ENCODE peak calls at places on chromosomes 13 and 19, in nine cellular contexts. M, W, I, V, N, B, F, P and X are unnamed samples. For H3K27me3, the result is how much of the 10 kb centered on the place peaks cover.

GRCh38 chr13:41428155-41428554 is 29.2 kb upstream of the RGCC start:
- DNase-seq in M (no peak), W (peak), I (no peak), V (no peak), N (peak), B (no peak), F (no peak), P (no peak), X (no peak)

GRCh38 chr13:104648291-104648690 is 1582.1 kb upstream of the SLC10A2 start:
- DNase-seq in M (no peak), W (no peak), I (no peak), V (no peak), N (no peak), B (no peak), F (no peak), P (no peak), X (no peak)

GRCh38 chr13:94209110-94209509 is 270.4 kb downstream of the DCT start:
- DNase-seq in M (no peak), W (no peak), I (no peak), V (no peak), N (no peak), B (no peak), F (peak), P (no peak), X (no peak)

GRCh38 chr19:13619203-13619632 is 112.9 kb upstream of the CACNA1A start:
- DNase-seq in M (no peak), W (no peak), I (no peak), V (no peak), N (no peak), B (no peak), F (no peak), P (no peak), X (no peak)

GRCh38 chr13:73492811-73493210 is 434.0 kb downstream of the KLF5 start:
- DNase-seq in M (no peak), W (no peak), I (no peak), V (no peak), N (no peak), B (no peak), F (peak), P (no peak), X (no peak)

GRCh38 chr19:10961073-10961762 is 388 bp downstream of the SMARCA4 start:
- DNase-seq in M (no peak), W (peak), I (peak), V (peak), N (peak), B (peak), F (peak), P (no peak), X (no peak)

GRCh38 chr19:1027953-1028902 is 1.8 kb downstream of the CNN2 start:
- DNase-seq in M (peak), W (peak), I (no peak), V (peak), N (peak), B (peak), F (peak), P (no peak), X (no peak)

GRCh38 chr13:45775401-45775963 is 73.4 kb downstream of the CBY2 start:
- DNase-seq in M (no peak), W (no peak), I (no peak), V (no peak), N (no peak), B (no peak), F (no peak), P (no peak), X (no peak)

GRCh38 chr19:18763674-18764590 is 27.2 kb downstream of the COMP start:
- DNase-seq in M (no peak), W (peak), I (no peak), V (peak), N (no peak), B (no peak), F (no peak), P (no peak), X (no peak)

GRCh38 chr19:1098177-1099051 is 3.2 kb upstream of the POLR2E start:
- DNase-seq in M (no peak), W (peak), I (no peak), V (peak), N (no peak), B (peak), F (no peak), P (peak), X (no peak)

GRCh38 chr13:98453254-98453843 is 123.6 kb downstream of the STK24 start:
- DNase-seq in M (no peak), W (no peak), I (no peak), V (no peak), N (no peak), B (no peak), F (no peak), P (no peak), X (no peak)

GRCh38 chr13:28584873-28585317 is 74.0 kb upstream of the POMP start:
- DNase-seq in M (no peak), W (no peak), I (no peak), V (no peak), N (no peak), B (no peak), F (peak), P (no peak), X (no peak)

GRCh38 chr13:84940801-84941200 is 858.4 kb downstream of the SLITRK6 start:
- DNase-seq in M (no peak), W (no peak), I (no peak), V (no peak), N (no peak), B (no peak), F (no peak), P (no peak), X (no peak)

GRCh38 chr19:12800873-12801465 is 631 bp downstream of the PRDX2 start:
- DNase-seq in M (no peak), W (peak), I (no peak), V (no peak), N (no peak), B (no peak), F (no peak), P (no peak), X (no peak)

GRCh38 chr13:110629735-110630134 is 14.4 kb downstream of the NAXD start:
- DNase-seq in M (no peak), W (no peak), I (no peak), V (no peak), N (no peak), B (no peak), F (no peak), P (no peak), X (no peak)

GRCh38 chr13:65926750-65927171 is 1303.4 kb downstream of the PCDH9 start:
- DNase-seq in M (no peak), W (peak), I (no peak), V (peak), N (peak), B (peak), F (no peak), P (peak), X (peak)

GRCh38 chr13:95155504-95155903 is 145.7 kb downstream of the ABCC4 start:
- DNase-seq in M (no peak), W (no peak), I (no peak), V (no peak), N (no peak), B (no peak), F (no peak), P (no peak), X (no peak)

GRCh38 chr13:40640845-40641458 is 25.5 kb downstream of the FOXO1 start:
- DNase-seq in M (no peak), W (no peak), I (no peak), V (no peak), N (no peak), B (no peak), F (no peak), P (no peak), X (no peak)

GRCh38 chr19:5072115-5072514 is 103.2 kb downstream of the KDM4B start:
- DNase-seq in M (no peak), W (no peak), I (no peak), V (no peak), N (no peak), B (no peak), F (no peak), P (no peak), X (no peak)

GRCh38 chr13:112572408-112572807 is 15.5 kb downstream of the TUBGCP3 start:
- DNase-seq in M (no peak), W (no peak), I (no peak), V (no peak), N (no peak), B (no peak), F (peak), P (no peak), X (no peak)

GRCh38 chr13:26872444-26873173 is 112.0 kb upstream of the GPR12 start:
- DNase-seq in M (no peak), W (no peak), I (no peak), V (no peak), N (peak), B (peak), F (peak), P (peak), X (peak)

GRCh38 chr19:49231804-49232203 is 74.2 kb downstream of the TRPM4 start:
- DNase-seq in M (no peak), W (no peak), I (no peak), V (no peak), N (no peak), B (no peak), F (no peak), P (no peak), X (no peak)

GRCh38 chr13:97076898-97077297 is 82.6 kb upstream of the OXGR1 start:
- DNase-seq in M (peak), W (no peak), I (no peak), V (no peak), N (no peak), B (no peak), F (peak), P (no peak), X (no peak)

GRCh38 chr13:45333973-45334922 is 6.7 kb downstream of the TPT1 start:
- DNase-seq in M (no peak), W (no peak), I (no peak), V (no peak), N (no peak), B (no peak), F (no peak), P (no peak), X (no peak)

GRCh38 chr19:11887618-11888531 is at the start of gene ZNF69:
- DNase-seq in M (peak), W (peak), I (peak), V (peak), N (peak), B (peak), F (peak), P (peak), X (peak)

GRCh38 chr13:113980489-113981064 is 6.7 kb upstream of the C13orf46 start:
- DNase-seq in M (no peak), W (peak), I (no peak), V (peak), N (no peak), B (no peak), F (no peak), P (peak), X (no peak)

GRCh38 chr13:97223711-97224461 is 1.8 kb downstream of the MBNL2 start:
- DNase-seq in M (peak), W (no peak), I (no peak), V (no peak), N (peak), B (peak), F (peak), P (peak), X (no peak)

GRCh38 chr13:34416833-34417425 is 525.1 kb upstream of the NBEA start:
- DNase-seq in M (peak), W (no peak), I (no peak), V (no peak), N (peak), B (peak), F (peak), P (no peak), X (no peak)

GRCh38 chr13:23656637-23657036 is 86.4 kb downstream of the TNFRSF19 start:
- DNase-seq in M (no peak), W (no peak), I (no peak), V (no peak), N (peak), B (peak), F (peak), P (no peak), X (no peak)

GRCh38 chr13:37526710-37527446 is 71.7 kb downstream of the POSTN start:
- DNase-seq in M (no peak), W (no peak), I (no peak), V (no peak), N (peak), B (no peak), F (peak), P (no peak), X (no peak)

GRCh38 chr19:38735257-38735686 is 9.0 kb downstream of the CAPN12 start:
- DNase-seq in M (no peak), W (peak), I (no peak), V (peak), N (peak), B (no peak), F (no peak), P (peak), X (no peak)

GRCh38 chr19:33804021-33804799 is 7.5 kb downstream of the KCTD15 start:
- DNase-seq in M (peak), W (peak), I (peak), V (no peak), N (peak), B (peak), F (peak), P (peak), X (no peak)

GRCh38 chr13:29511439-29511814 is 84.1 kb downstream of the SLC7A1 start:
- DNase-seq in M (no peak), W (no peak), I (no peak), V (peak), N (no peak), B (no peak), F (no peak), P (no peak), X (no peak)

GRCh38 chr19:21610787-21611186 is 105.4 kb downstream of the ZNF429 start:
- DNase-seq in M (no peak), W (no peak), I (no peak), V (no peak), N (no peak), B (no peak), F (no peak), P (no peak), X (no peak)

GRCh38 chr19:52070496-52070895 is 21.9 kb upstream of the ZNF432 start:
- DNase-seq in M (no peak), W (no peak), I (no peak), V (no peak), N (no peak), B (no peak), F (peak), P (no peak), X (no peak)

GRCh38 chr13:99312493-99312883 is 5.3 kb upstream of the GPR183 start:
- DNase-seq in M (peak), W (no peak), I (peak), V (peak), N (peak), B (peak), F (peak), P (no peak), X (no peak)

GRCh38 chr19:927044-927706 is 1.3 kb downstream of the ARID3A start:
- DNase-seq in M (peak), W (peak), I (peak), V (peak), N (no peak), B (peak), F (peak), P (peak), X (no peak)

GRCh38 chr19:2478324-2478755 is 2.4 kb downstream of the GADD45B start:
- DNase-seq in M (peak), W (peak), I (peak), V (peak), N (peak), B (peak), F (peak), P (peak), X (no peak)

GRCh38 chr13:100365678-100366077 is 222.9 kb downstream of the GGACT start:
- DNase-seq in M (no peak), W (no peak), I (no peak), V (no peak), N (no peak), B (no peak), F (no peak), P (no peak), X (no peak)

GRCh38 chr13:100362371-100362770 is 226.2 kb downstream of the GGACT start:
- DNase-seq in M (no peak), W (no peak), I (no peak), V (no peak), N (no peak), B (no peak), F (no peak), P (no peak), X (no peak)

GRCh38 chr13:100361504-100361903 is 227.1 kb downstream of the GGACT start:
- DNase-seq in M (no peak), W (no peak), I (no peak), V (no peak), N (no peak), B (no peak), F (peak), P (no peak), X (no peak)

GRCh38 chr13:100363351-100363750 is 225.2 kb downstream of the GGACT start:
- DNase-seq in M (no peak), W (no peak), I (no peak), V (no peak), N (no peak), B (no peak), F (peak), P (no peak), X (no peak)

DNA sequence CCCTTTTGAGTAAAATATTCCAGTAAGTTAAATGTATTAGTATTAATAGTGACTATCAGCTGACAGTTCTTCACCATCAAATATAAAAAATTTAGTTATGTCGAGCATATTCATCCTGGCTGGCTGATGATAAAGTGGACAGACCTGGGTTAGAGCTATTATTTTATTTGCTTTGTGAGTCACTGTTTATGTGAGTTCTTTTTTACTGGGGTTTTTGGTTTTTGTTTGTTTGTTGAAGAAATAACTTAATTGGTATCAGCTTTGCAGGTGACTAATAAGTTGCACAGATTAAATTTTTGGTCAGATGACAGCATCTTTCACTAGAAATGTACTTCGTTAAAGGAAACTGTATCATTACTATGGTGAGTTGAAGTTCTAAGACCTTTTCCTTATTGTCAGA is 224.7 kb downstream of the GGACT start:
- DNase-seq in M (no peak), W (no peak), I (no peak), V (no peak), N (no peak), B (no peak), F (peak), P (no peak), X (no peak)
- H3K27ac ChIP-seq in M (no peak), W (no peak), I (no peak), V (no peak), N (no peak), B (no peak), F (peak), P (no peak), X (no peak)

GRCh38 chr19:55439052-55439451 is 4.0 kb downstream of the SHISA7 start:
- DNase-seq in M (no peak), W (no peak), I (no peak), V (no peak), N (no peak), B (no peak), F (no peak), P (no peak), X (no peak)
- H3K27me3 ChIP-seq in M (under half), W (under half), I (under half), V (under half), N (under half), B (under half), F (under half), P (under half), X (under half)

GRCh38 chr19:42313840-42314755 is 989 bp downstream of the TMEM145 start:
- DNase-seq in M (no peak), W (no peak), I (no peak), V (no peak), N (no peak), B (no peak), F (no peak), P (no peak), X (no peak)
- H3K4me3 ChIP-seq in M (no peak), W (no peak), I (peak), V (no peak), N (no peak), B (peak), F (no peak), P (no peak), X (peak)

GRCh38 chr19:39833464-39834286 is at the start of gene DYRK1B:
- DNase-seq in M (peak), W (peak), I (peak), V (peak), N (peak), B (peak), F (peak), P (peak), X (peak)
- H3K27ac ChIP-seq in M (peak), W (peak), I (peak), V (peak), N (peak), B (peak), F (peak), P (peak), X (no peak)

GRCh38 chr19:50688766-50689165 is 30.8 kb downstream of the SHANK1 start:
- DNase-seq in M (no peak), W (no peak), I (no peak), V (no peak), N (no peak), B (no peak), F (no peak), P (no peak), X (no peak)
- H3K27me3 ChIP-seq in M (under half), W (under half), I (under half), V (half or more), N (under half), B (under half), F (under half), P (under half), X (under half)

GRCh38 chr19:32751066-32751465 is 31.5 kb downstream of the TDRD12 start:
- DNase-seq in M (no peak), W (no peak), I (no peak), V (no peak), N (no peak), B (no peak), F (no peak), P (no peak), X (no peak)
- H3K4me3 ChIP-seq in M (no peak), W (no peak), I (no peak), V (no peak), N (no peak), B (no peak), F (no peak), P (no peak), X (no peak)

GRCh38 chr19:16087940-16088339 is 11.6 kb downstream of the TPM4 start:
- DNase-seq in M (no peak), W (no peak), I (no peak), V (no peak), N (no peak), B (no peak), F (no peak), P (no peak), X (no peak)

GRCh38 chr19:16088351-16088984 is 12.2 kb downstream of the TPM4 start:
- DNase-seq in M (no peak), W (no peak), I (no peak), V (peak), N (no peak), B (no peak), F (peak), P (no peak), X (no peak)

GRCh38 chr19:16088985-16089846 is 12.9 kb downstream of the TPM4 start:
- DNase-seq in M (no peak), W (no peak), I (no peak), V (no peak), N (no peak), B (no peak), F (no peak), P (no peak), X (no peak)

GRCh38 chr19:16085115-16085514 is 8.8 kb downstream of the TPM4 start:
- DNase-seq in M (no peak), W (no peak), I (no peak), V (peak), N (no peak), B (no peak), F (peak), P (no peak), X (no peak)

GRCh38 chr19:16084067-16084685 is 7.9 kb downstream of the TPM4 start:
- DNase-seq in M (no peak), W (no peak), I (no peak), V (no peak), N (no peak), B (no peak), F (peak), P (no peak), X (no peak)
- H3K27ac ChIP-seq in M (peak), W (no peak), I (no peak), V (peak), N (no peak), B (peak), F (peak), P (no peak), X (no peak)